ENCODE peak calls at places on chromosomes 7 and 10, in nine cellular contexts. J is right lobe of liver, U is upper lobe of left lung, S is A549, D is heart left ventricle, Z is HCT116, Q is body of pancreas, B is IMR-90, T is gastrocnemius medialis. N is an unnamed sample.

GRCh38 chr7:132410385-132410784 is 165.9 kb downstream of the PLXNA4 start:
- ATAC-seq in J (no peak), U (peak), S (no peak), D (peak), Z (no peak), Q (no peak), B (no peak), T (no peak), N (peak)

GRCh38 chr10:133068111-133068740 is 19.5 kb upstream of the ADGRA1 start:
- ATAC-seq in J (no peak), U (peak), S (peak), D (no peak), Z (no peak), Q (no peak), B (no peak), T (no peak), N (no peak)

GRCh38 chr7:137940656-137941518 is 61.0 kb downstream of the CREB3L2 start:
- ATAC-seq in J (peak), U (peak), S (no peak), D (peak), Z (no peak), Q (no peak), B (peak), T (no peak), N (peak)

GRCh38 chr10:103676851-103677417 is 178.4 kb downstream of the SH3PXD2A start:
- ATAC-seq in J (no peak), U (peak), S (peak), D (peak), Z (no peak), Q (peak), B (peak), T (no peak), N (peak)

GRCh38 chr10:22978918-22979317 is 51.1 kb downstream of the ARMC3 start:
- ATAC-seq in J (no peak), U (no peak), S (no peak), D (no peak), Z (no peak), Q (no peak), B (no peak), T (no peak), N (no peak)

GRCh38 chr7:116249969-116250553 is 39.7 kb downstream of the TES start:
- ATAC-seq in J (peak), U (peak), S (peak), D (peak), Z (peak), Q (no peak), B (peak), T (no peak), N (no peak)

GRCh38 chr7:143250822-143251221 is 12.4 kb upstream of the GSTK1 start:
- ATAC-seq in J (no peak), U (no peak), S (no peak), D (no peak), Z (no peak), Q (no peak), B (no peak), T (no peak), N (no peak)

GRCh38 chr10:44195120-44196007 is 189.5 kb downstream of the CXCL12 start:
- ATAC-seq in J (peak), U (peak), S (peak), D (peak), Z (peak), Q (peak), B (peak), T (peak), N (peak)

GRCh38 chr10:102120142-102120986 is at the start of gene LDB1:
- ATAC-seq in J (peak), U (peak), S (peak), D (peak), Z (peak), Q (peak), B (peak), T (peak), N (peak)

GRCh38 chr7:117097860-117098259 is 144.6 kb downstream of the ST7 start:
- ATAC-seq in J (peak), U (no peak), S (no peak), D (no peak), Z (no peak), Q (no peak), B (no peak), T (no peak), N (no peak)

GRCh38 chr7:43076606-43077005 is 35.8 kb upstream of the HECW1 start:
- ATAC-seq in J (no peak), U (no peak), S (no peak), D (no peak), Z (no peak), Q (no peak), B (no peak), T (no peak), N (no peak)

GRCh38 chr7:67267914-67268313 is 271.3 kb downstream of the TYW1 start:
- ATAC-seq in J (no peak), U (no peak), S (no peak), D (no peak), Z (no peak), Q (no peak), B (no peak), T (no peak), N (no peak)

GRCh38 chr7:108236681-108237415 is 106.7 kb upstream of the LAMB4 start:
- ATAC-seq in J (no peak), U (no peak), S (no peak), D (peak), Z (no peak), Q (no peak), B (no peak), T (no peak), N (no peak)

GRCh38 chr7:21603972-21604749 is 61.3 kb downstream of the DNAH11 start:
- ATAC-seq in J (no peak), U (no peak), S (no peak), D (no peak), Z (no peak), Q (no peak), B (no peak), T (no peak), N (no peak)

GRCh38 chr7:55538538-55538937 is 33.8 kb downstream of the VOPP1 start:
- ATAC-seq in J (no peak), U (peak), S (no peak), D (no peak), Z (no peak), Q (no peak), B (peak), T (no peak), N (no peak)

GRCh38 chr7:44521347-44522095 is 19.6 kb downstream of the NPC1L1 start:
- ATAC-seq in J (no peak), U (no peak), S (peak), D (no peak), Z (no peak), Q (no peak), B (no peak), T (no peak), N (no peak)

GRCh38 chr10:112024079-112024478 is 159.5 kb downstream of the GPAM start:
- ATAC-seq in J (no peak), U (no peak), S (no peak), D (no peak), Z (no peak), Q (no peak), B (no peak), T (no peak), N (no peak)

GRCh38 chr7:148794476-148794875 is 89.6 kb downstream of the EZH2 start:
- ATAC-seq in J (no peak), U (no peak), S (no peak), D (no peak), Z (no peak), Q (no peak), B (no peak), T (no peak), N (no peak)

GRCh38 chr7:45203947-45204445 is 46.4 kb downstream of the RAMP3 start:
- ATAC-seq in J (peak), U (peak), S (no peak), D (peak), Z (no peak), Q (peak), B (peak), T (peak), N (peak)

GRCh38 chr7:52080493-52080892 is 763.9 kb upstream of the COBL start:
- ATAC-seq in J (no peak), U (no peak), S (no peak), D (no peak), Z (no peak), Q (no peak), B (no peak), T (no peak), N (no peak)

GRCh38 chr10:113087082-113088029 is 137.3 kb downstream of the TCF7L2 start:
- ATAC-seq in J (peak), U (peak), S (peak), D (peak), Z (peak), Q (peak), B (peak), T (peak), N (peak)

GRCh38 chr10:110395350-110396283 is 90.9 kb upstream of the SMNDC1 start:
- ATAC-seq in J (peak), U (peak), S (peak), D (peak), Z (peak), Q (peak), B (peak), T (no peak), N (peak)
- TF ChIP-seq POLR2A in J (no peak), U (no peak), S (no peak), D (no peak), Z (no peak), Q (no peak), B (peak), T (no peak), N (no peak)

GRCh38 chr10:131900350-131901152 is at the start of gene PPP2R2D:
- ATAC-seq in J (peak), U (peak), S (peak), D (peak), Z (peak), Q (peak), B (peak), T (peak), N (peak)

GRCh38 chr10:131899695-131900349 is 986 bp upstream of the PPP2R2D start:
- ATAC-seq in J (no peak), U (no peak), S (peak), D (no peak), Z (peak), Q (no peak), B (no peak), T (no peak), N (no peak)

GRCh38 chr10:131902211-131902610 is 1.4 kb downstream of the PPP2R2D start:
- ATAC-seq in J (no peak), U (no peak), S (no peak), D (no peak), Z (no peak), Q (no peak), B (no peak), T (no peak), N (no peak)

GRCh38 chr10:131902691-131903090 is 1.9 kb downstream of the PPP2R2D start:
- ATAC-seq in J (no peak), U (no peak), S (no peak), D (no peak), Z (no peak), Q (no peak), B (no peak), T (no peak), N (no peak)

DNA sequence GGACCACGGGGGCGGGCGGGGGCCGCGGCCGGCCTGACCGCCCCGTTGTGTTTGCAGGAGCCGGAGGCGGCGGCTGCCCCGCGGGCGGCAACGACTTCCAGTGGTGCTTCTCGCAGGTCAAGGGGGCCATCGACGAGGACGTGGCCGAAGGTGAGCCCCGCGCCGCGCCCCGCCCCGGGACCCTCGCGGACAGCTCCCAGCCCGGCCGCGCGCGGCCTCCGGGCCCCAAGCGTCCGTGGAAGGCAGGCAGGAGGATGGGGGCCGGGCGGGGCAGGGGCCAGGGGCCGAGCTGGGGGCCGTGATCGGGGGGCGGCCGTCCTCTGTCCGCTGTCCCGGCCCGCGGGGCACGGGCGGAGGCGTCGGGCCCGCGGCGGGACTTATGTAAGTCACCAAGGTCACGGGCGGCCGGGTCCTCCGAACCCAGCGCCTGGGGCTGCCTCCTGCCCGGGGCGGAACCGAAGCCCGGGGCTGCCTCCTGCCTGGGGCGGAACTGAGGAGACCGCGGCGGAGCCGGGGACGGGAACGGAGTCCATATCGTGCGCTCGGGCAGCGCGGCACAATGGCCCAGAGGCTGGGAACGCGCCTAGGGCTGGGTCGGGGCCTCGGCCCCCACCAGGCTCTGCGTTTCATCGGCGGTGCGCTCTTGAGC is 497 bp downstream of the PPP2R2D start:
- ATAC-seq in J (peak), U (peak), S (peak), D (peak), Z (peak), Q (peak), B (peak), T (peak), N (peak)
- TF ChIP-seq POLR2A in J (no peak), U (no peak), S (no peak), D (no peak), Z (no peak), Q (peak), B (no peak), T (no peak), N (peak)

GRCh38 chr7:135557455-135558336 is at the start of gene NUP205:
- ATAC-seq in J (peak), U (peak), S (peak), D (peak), Z (peak), Q (peak), B (peak), T (peak), N (peak)
- TF ChIP-seq POLR2A in J (peak), U (peak), S (peak), D (no peak), Z (peak), Q (peak), B (peak), T (no peak), N (no peak)

GRCh38 chr7:157003445-157004049 is 6.9 kb downstream of the MNX1 start:
- ATAC-seq in J (no peak), U (no peak), S (no peak), D (no peak), Z (no peak), Q (no peak), B (no peak), T (no peak), N (no peak)
- TF ChIP-seq POLR2A in J (no peak), U (no peak), S (no peak), D (no peak), Z (no peak), Q (peak), B (no peak), T (no peak), N (no peak)

GRCh38 chr10:35577915-35578607 is 27.1 kb upstream of the GJD4 start:
- ATAC-seq in J (no peak), U (peak), S (no peak), D (peak), Z (no peak), Q (no peak), B (no peak), T (no peak), N (no peak)

GRCh38 chr10:35580421-35580770 is 24.7 kb upstream of the GJD4 start:
- ATAC-seq in J (no peak), U (no peak), S (no peak), D (no peak), Z (no peak), Q (no peak), B (no peak), T (no peak), N (no peak)

GRCh38 chr10:35578608-35578956 is 26.6 kb upstream of the GJD4 start:
- ATAC-seq in J (no peak), U (peak), S (no peak), D (peak), Z (no peak), Q (no peak), B (no peak), T (no peak), N (no peak)

GRCh38 chr10:35579726-35580420 is 25.3 kb upstream of the GJD4 start:
- ATAC-seq in J (no peak), U (no peak), S (no peak), D (no peak), Z (no peak), Q (no peak), B (no peak), T (no peak), N (no peak)

GRCh38 chr10:35579116-35579515 is 26.0 kb upstream of the GJD4 start:
- ATAC-seq in J (no peak), U (no peak), S (no peak), D (no peak), Z (no peak), Q (no peak), B (no peak), T (no peak), N (no peak)
- TF ChIP-seq POLR2A in J (no peak), U (no peak), S (no peak), D (no peak), Z (no peak), Q (no peak), B (no peak), T (no peak), N (no peak)

DNA sequence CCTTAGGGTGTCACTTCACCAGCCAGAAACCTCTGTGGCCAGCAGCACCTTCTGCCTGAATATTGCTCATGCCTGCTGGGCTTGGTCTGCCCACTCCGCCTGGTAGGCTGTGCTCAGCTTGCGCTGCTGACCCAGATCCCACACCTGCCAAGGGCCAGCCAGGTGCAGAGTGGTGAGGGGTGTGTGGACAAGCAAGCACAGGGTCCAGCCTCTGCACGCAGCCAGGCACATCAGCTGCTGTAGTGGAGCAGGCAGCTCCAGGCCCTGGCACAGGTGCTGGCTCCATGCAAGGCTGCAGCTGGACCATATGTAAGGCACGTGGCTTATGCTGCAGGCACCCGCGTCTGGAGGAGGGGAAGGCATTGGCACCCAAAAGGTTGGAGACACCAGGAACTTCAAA is 567.4 kb downstream of the INHBA start:
- ATAC-seq in J (no peak), U (no peak), S (no peak), D (no peak), Z (no peak), Q (no peak), B (no peak), T (no peak), N (no peak)
- TF ChIP-seq POLR2A in J (no peak), U (no peak), S (no peak), D (no peak), Z (no peak), Q (no peak), B (no peak), T (no peak), N (no peak)

GRCh38 chr7:36387437-36388345 is 2.0 kb upstream of the ANLN start:
- ATAC-seq in J (no peak), U (no peak), S (no peak), D (no peak), Z (no peak), Q (no peak), B (no peak), T (no peak), N (no peak)

GRCh38 chr7:36389371-36390198 is at the start of gene ANLN:
- ATAC-seq in J (peak), U (peak), S (peak), D (peak), Z (peak), Q (peak), B (peak), T (peak), N (peak)

GRCh38 chr7:36391436-36392198 is 2.0 kb downstream of the ANLN start:
- ATAC-seq in J (no peak), U (no peak), S (no peak), D (no peak), Z (no peak), Q (no peak), B (no peak), T (no peak), N (no peak)

GRCh38 chr7:36388423-36388822 is 1.2 kb upstream of the ANLN start:
- ATAC-seq in J (no peak), U (no peak), S (no peak), D (no peak), Z (no peak), Q (no peak), B (no peak), T (no peak), N (no peak)

DNA sequence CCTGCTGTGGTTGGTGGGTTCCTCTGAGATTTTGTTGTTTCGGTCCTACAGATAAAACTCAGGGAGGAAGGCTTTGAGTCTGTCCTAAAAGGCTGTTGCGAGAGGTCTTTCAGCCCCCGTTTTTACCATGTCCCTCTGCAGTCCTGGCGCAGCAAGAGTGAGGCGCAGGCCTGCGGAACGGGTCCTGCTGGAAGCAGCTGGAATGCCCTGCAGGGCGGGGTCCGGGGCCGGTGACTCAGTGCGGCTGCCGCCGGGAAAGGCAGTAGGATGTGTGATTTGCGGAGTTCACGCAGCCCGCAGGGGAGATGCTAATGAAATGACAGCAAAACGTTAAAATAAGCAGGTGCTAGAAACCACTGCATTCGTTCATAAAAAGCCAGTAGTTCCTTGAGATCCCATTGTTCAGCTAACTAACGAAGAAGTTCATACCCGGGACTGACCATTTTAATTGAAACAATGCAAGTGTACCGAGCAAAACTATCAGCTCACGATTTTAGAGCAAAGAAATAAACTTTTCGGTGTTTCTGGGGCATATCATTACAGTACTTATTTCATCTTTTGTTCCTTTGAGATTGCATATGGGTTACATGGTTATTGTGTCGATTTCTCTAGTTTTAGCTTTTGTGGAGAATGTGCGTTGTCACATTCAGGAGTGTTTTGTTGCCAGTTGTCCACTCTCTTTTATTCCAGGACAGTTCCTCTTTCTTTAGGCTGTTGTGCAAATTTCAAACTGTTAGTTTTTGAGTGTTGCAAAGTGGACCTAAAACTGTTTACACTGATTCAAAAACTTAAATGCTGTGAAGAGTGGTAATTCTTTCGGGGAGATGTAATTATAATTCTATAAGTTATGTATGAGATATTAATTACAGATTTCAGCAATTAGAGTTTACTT is 783 bp downstream of the ANLN start:
- ATAC-seq in J (peak), U (peak), S (peak), D (peak), Z (peak), Q (peak), B (peak), T (peak), N (peak)
- TF ChIP-seq POLR2A in J (no peak), U (no peak), S (peak), D (no peak), Z (no peak), Q (no peak), B (peak), T (no peak), N (peak)

N was measured in gastroesophageal sphincter.